ENCODE peak calls at places on chromosomes 16 and 17, in nine cellular contexts. H is ELR; M is ovary; O is smooth muscle cell of the brain vasculature; A is sigmoid colon; W is heart right ventricle; S is effector memory CD8-positive, alpha-beta T cell; L is CD8-positive, alpha-beta memory T cell; J is T-helper 1 cell. X is an unnamed sample.

GRCh38 chr16:27106305-27106704 is 39.6 kb downstream of the C16orf82 start:
- DNase-seq in H (no peak), M (no peak), O (no peak), A (no peak), W (no peak), S (no peak), L (no peak), J (no peak), X (no peak)

GRCh38 chr16:67431077-67431804 is at the start of gene HSD11B2:
- DNase-seq in H (peak), M (peak), O (no peak), A (no peak), W (no peak), S (no peak), L (no peak), J (no peak), X (peak)

GRCh38 chr17:54736573-54736972 is 164.1 kb upstream of the TOM1L1 start:
- DNase-seq in H (peak), M (no peak), O (no peak), A (no peak), W (no peak), S (no peak), L (no peak), J (no peak), X (no peak)

GRCh38 chr17:67478266-67479118 is 101.4 kb downstream of the PITPNC1 start:
- DNase-seq in H (no peak), M (no peak), O (no peak), A (no peak), W (no peak), S (no peak), L (no peak), J (no peak), X (no peak)

GRCh38 chr17:65627892-65628622 is 66.6 kb upstream of the AXIN2 start:
- DNase-seq in H (peak), M (peak), O (peak), A (peak), W (no peak), S (no peak), L (no peak), J (no peak), X (no peak)

GRCh38 chr17:69547947-69548346 is 133.4 kb downstream of the MAP2K6 start:
- DNase-seq in H (no peak), M (no peak), O (no peak), A (no peak), W (no peak), S (no peak), L (no peak), J (no peak), X (no peak)

GRCh38 chr16:22206847-22207714 is 1.0 kb downstream of the EEF2K start:
- DNase-seq in H (peak), M (peak), O (no peak), A (peak), W (peak), S (peak), L (peak), J (peak), X (peak)

GRCh38 chr17:50487213-50488096 is 8.8 kb downstream of the RSAD1 start:
- DNase-seq in H (peak), M (no peak), O (no peak), A (no peak), W (no peak), S (no peak), L (no peak), J (no peak), X (no peak)

GRCh38 chr17:81398855-81399451 is 3.7 kb downstream of the BAHCC1 start:
- DNase-seq in H (peak), M (no peak), O (no peak), A (no peak), W (no peak), S (no peak), L (no peak), J (no peak), X (no peak)

GRCh38 chr17:4842376-4842775 is 9.2 kb downstream of the MINK1 start:
- DNase-seq in H (no peak), M (no peak), O (no peak), A (no peak), W (no peak), S (no peak), L (no peak), J (no peak), X (no peak)

GRCh38 chr17:31832748-31833147 is 26.3 kb downstream of the COPRS start:
- DNase-seq in H (no peak), M (no peak), O (no peak), A (no peak), W (no peak), S (no peak), L (no peak), J (no peak), X (no peak)

GRCh38 chr17:13940858-13941665 is 128.2 kb upstream of the COX10 start:
- DNase-seq in H (peak), M (no peak), O (no peak), A (no peak), W (no peak), S (no peak), L (no peak), J (no peak), X (peak)

GRCh38 chr17:48051706-48052486 is 3.7 kb downstream of the NFE2L1 start:
- DNase-seq in H (peak), M (peak), O (peak), A (peak), W (peak), S (no peak), L (no peak), J (no peak), X (peak)

GRCh38 chr16:11034005-11034404 is 89.6 kb downstream of the CLEC16A start:
- DNase-seq in H (no peak), M (no peak), O (no peak), A (peak), W (peak), S (no peak), L (no peak), J (no peak), X (no peak)

GRCh38 chr16:6105115-6105514 is 1007.5 kb upstream of the EEF2KMT start:
- DNase-seq in H (no peak), M (no peak), O (no peak), A (no peak), W (no peak), S (no peak), L (no peak), J (no peak), X (peak)

GRCh38 chr16:79769320-79770243 is 169.0 kb upstream of the MAF start:
- DNase-seq in H (no peak), M (no peak), O (no peak), A (no peak), W (no peak), S (no peak), L (no peak), J (no peak), X (no peak)

GRCh38 chr17:42276609-42277341 is 584 bp upstream of the STAT5B start:
- DNase-seq in H (peak), M (peak), O (no peak), A (peak), W (peak), S (no peak), L (no peak), J (no peak), X (peak)